ENCODE peak calls at places on chromosomes 3 and 15, in eight cellular contexts. One of them, this sample, is unnamed.

GRCh38 chr15:59501531-59502113 is 63.6 kb downstream of the FAM81A start:
- DNase-seq in body of pancreas: peak
- DNase-seq in HCT116: peak
- DNase-seq in heart left ventricle: no peak
- DNase-seq in esophagus squamous epithelium: no peak
- DNase-seq in tibial nerve: no peak
- DNase-seq in breast epithelium: no peak
- DNase-seq in IMR-90: peak
- DNase-seq in this sample: no peak

GRCh38 chr3:10223676-10224639 is 24.3 kb upstream of the TATDN2 start:
- DNase-seq in body of pancreas: no peak
- DNase-seq in HCT116: no peak
- DNase-seq in heart left ventricle: no peak
- DNase-seq in esophagus squamous epithelium: no peak
- DNase-seq in tibial nerve: no peak
- DNase-seq in breast epithelium: no peak
- DNase-seq in IMR-90: no peak
- DNase-seq in this sample: no peak

GRCh38 chr3:150286390-150287147 is 121.5 kb upstream of the TSC22D2 start:
- DNase-seq in body of pancreas: no peak
- DNase-seq in HCT116: peak
- DNase-seq in heart left ventricle: no peak
- DNase-seq in esophagus squamous epithelium: no peak
- DNase-seq in tibial nerve: no peak
- DNase-seq in breast epithelium: no peak
- DNase-seq in IMR-90: peak
- DNase-seq in this sample: peak

GRCh38 chr3:38475716-38476115 is 20.4 kb upstream of the EXOG start:
- DNase-seq in body of pancreas: no peak
- DNase-seq in HCT116: no peak
- DNase-seq in heart left ventricle: no peak
- DNase-seq in esophagus squamous epithelium: no peak
- DNase-seq in tibial nerve: no peak
- DNase-seq in breast epithelium: no peak
- DNase-seq in IMR-90: no peak
- DNase-seq in this sample: no peak

GRCh38 chr3:66253790-66254620 is 33.2 kb downstream of the SLC25A26 start:
- DNase-seq in body of pancreas: no peak
- DNase-seq in HCT116: peak
- DNase-seq in heart left ventricle: no peak
- DNase-seq in esophagus squamous epithelium: no peak
- DNase-seq in tibial nerve: no peak
- DNase-seq in breast epithelium: no peak
- DNase-seq in IMR-90: peak
- DNase-seq in this sample: no peak

GRCh38 chr3:167203062-167203461 is 177.0 kb downstream of the ZBBX start:
- DNase-seq in body of pancreas: no peak
- DNase-seq in HCT116: no peak
- DNase-seq in heart left ventricle: no peak
- DNase-seq in esophagus squamous epithelium: no peak
- DNase-seq in tibial nerve: no peak
- DNase-seq in breast epithelium: no peak
- DNase-seq in IMR-90: no peak
- DNase-seq in this sample: no peak

GRCh38 chr15:31469801-31470545 is 143.3 kb downstream of the KLF13 start:
- DNase-seq in body of pancreas: no peak
- DNase-seq in HCT116: no peak
- DNase-seq in heart left ventricle: no peak
- DNase-seq in esophagus squamous epithelium: no peak
- DNase-seq in tibial nerve: no peak
- DNase-seq in breast epithelium: no peak
- DNase-seq in IMR-90: no peak
- DNase-seq in this sample: no peak

GRCh38 chr3:168414149-168414548 is 318.4 kb upstream of the GOLIM4 start:
- DNase-seq in body of pancreas: no peak
- DNase-seq in HCT116: no peak
- DNase-seq in heart left ventricle: no peak
- DNase-seq in esophagus squamous epithelium: no peak
- DNase-seq in tibial nerve: no peak
- DNase-seq in breast epithelium: no peak
- DNase-seq in IMR-90: no peak
- DNase-seq in this sample: no peak

GRCh38 chr3:48949376-48949717 is 30.7 kb downstream of the ARIH2 start:
- DNase-seq in body of pancreas: no peak
- DNase-seq in HCT116: no peak
- DNase-seq in heart left ventricle: no peak
- DNase-seq in esophagus squamous epithelium: no peak
- DNase-seq in tibial nerve: no peak
- DNase-seq in breast epithelium: no peak
- DNase-seq in IMR-90: peak
- DNase-seq in this sample: no peak

GRCh38 chr3:105166893-105167292 is 199.8 kb upstream of the ALCAM start:
- DNase-seq in body of pancreas: no peak
- DNase-seq in HCT116: no peak
- DNase-seq in heart left ventricle: no peak
- DNase-seq in esophagus squamous epithelium: no peak
- DNase-seq in tibial nerve: no peak
- DNase-seq in breast epithelium: no peak
- DNase-seq in IMR-90: peak
- DNase-seq in this sample: no peak

GRCh38 chr3:13645791-13646637 is 97.1 kb downstream of the FBLN2 start:
- DNase-seq in body of pancreas: no peak
- DNase-seq in HCT116: no peak
- DNase-seq in heart left ventricle: no peak
- DNase-seq in esophagus squamous epithelium: no peak
- DNase-seq in tibial nerve: no peak
- DNase-seq in breast epithelium: no peak
- DNase-seq in IMR-90: no peak
- DNase-seq in this sample: no peak

GRCh38 chr3:171810278-171811058 is at the start of gene PLD1:
- DNase-seq in body of pancreas: peak
- DNase-seq in HCT116: peak
- DNase-seq in heart left ventricle: peak
- DNase-seq in esophagus squamous epithelium: no peak
- DNase-seq in tibial nerve: peak
- DNase-seq in breast epithelium: peak
- DNase-seq in IMR-90: peak
- DNase-seq in this sample: peak

GRCh38 chr3:69197922-69198540 is 75.6 kb upstream of the LMOD3 start:
- DNase-seq in body of pancreas: no peak
- DNase-seq in HCT116: no peak
- DNase-seq in heart left ventricle: no peak
- DNase-seq in esophagus squamous epithelium: no peak
- DNase-seq in tibial nerve: no peak
- DNase-seq in breast epithelium: no peak
- DNase-seq in IMR-90: no peak
- DNase-seq in this sample: no peak

GRCh38 chr15:27418729-27419128 is 447.7 kb downstream of the GABRG3 start:
- DNase-seq in body of pancreas: no peak
- DNase-seq in HCT116: no peak
- DNase-seq in heart left ventricle: no peak
- DNase-seq in esophagus squamous epithelium: no peak
- DNase-seq in tibial nerve: no peak
- DNase-seq in breast epithelium: no peak
- DNase-seq in IMR-90: no peak
- DNase-seq in this sample: no peak

GRCh38 chr3:52218953-52219650 is 6.3 kb downstream of the TLR9 start:
- DNase-seq in body of pancreas: no peak
- DNase-seq in HCT116: no peak
- DNase-seq in heart left ventricle: no peak
- DNase-seq in esophagus squamous epithelium: no peak
- DNase-seq in tibial nerve: no peak
- DNase-seq in breast epithelium: peak
- DNase-seq in IMR-90: no peak
- DNase-seq in this sample: peak

GRCh38 chr3:193783166-193783896 is 190.3 kb downstream of the OPA1 start:
- DNase-seq in body of pancreas: no peak
- DNase-seq in HCT116: no peak
- DNase-seq in heart left ventricle: no peak
- DNase-seq in esophagus squamous epithelium: no peak
- DNase-seq in tibial nerve: no peak
- DNase-seq in breast epithelium: no peak
- DNase-seq in IMR-90: no peak
- DNase-seq in this sample: no peak

GRCh38 chr3:158313344-158313927 is 203.5 kb downstream of the RSRC1 start:
- DNase-seq in body of pancreas: no peak
- DNase-seq in HCT116: peak
- DNase-seq in heart left ventricle: no peak
- DNase-seq in esophagus squamous epithelium: no peak
- DNase-seq in tibial nerve: no peak
- DNase-seq in breast epithelium: no peak
- DNase-seq in IMR-90: peak
- DNase-seq in this sample: no peak

GRCh38 chr3:181694805-181695660 is 16.7 kb upstream of the SOX2 start:
- DNase-seq in body of pancreas: peak
- DNase-seq in HCT116: no peak
- DNase-seq in heart left ventricle: peak
- DNase-seq in esophagus squamous epithelium: no peak
- DNase-seq in tibial nerve: peak
- DNase-seq in breast epithelium: no peak
- DNase-seq in IMR-90: no peak
- DNase-seq in this sample: no peak

GRCh38 chr3:170064108-170064507 is 26.3 kb downstream of the GPR160 start:
- DNase-seq in body of pancreas: no peak
- DNase-seq in HCT116: no peak
- DNase-seq in heart left ventricle: no peak
- DNase-seq in esophagus squamous epithelium: no peak
- DNase-seq in tibial nerve: no peak
- DNase-seq in breast epithelium: no peak
- DNase-seq in IMR-90: no peak
- DNase-seq in this sample: no peak

GRCh38 chr3:49022751-49023171 is 840 bp downstream of the NDUFAF3 start:
- DNase-seq in body of pancreas: no peak
- DNase-seq in HCT116: no peak
- DNase-seq in heart left ventricle: no peak
- DNase-seq in esophagus squamous epithelium: no peak
- DNase-seq in tibial nerve: no peak
- DNase-seq in breast epithelium: no peak
- DNase-seq in IMR-90: no peak
- DNase-seq in this sample: no peak

GRCh38 chr3:179646177-179646576 is 6.7 kb upstream of the USP13 start:
- DNase-seq in body of pancreas: no peak
- DNase-seq in HCT116: no peak
- DNase-seq in heart left ventricle: no peak
- DNase-seq in esophagus squamous epithelium: no peak
- DNase-seq in tibial nerve: no peak
- DNase-seq in breast epithelium: no peak
- DNase-seq in IMR-90: no peak
- DNase-seq in this sample: no peak

GRCh38 chr3:75171632-75172230 is 492.4 kb upstream of the FRG2C start:
- DNase-seq in body of pancreas: no peak
- DNase-seq in HCT116: no peak
- DNase-seq in heart left ventricle: no peak
- DNase-seq in esophagus squamous epithelium: no peak
- DNase-seq in tibial nerve: no peak
- DNase-seq in breast epithelium: no peak
- DNase-seq in IMR-90: peak
- DNase-seq in this sample: no peak
- TF ChIP-seq CTCF in body of pancreas: peak
- TF ChIP-seq CTCF in HCT116: no peak
- TF ChIP-seq CTCF in heart left ventricle: peak
- TF ChIP-seq CTCF in esophagus squamous epithelium: no peak
- TF ChIP-seq CTCF in tibial nerve: no peak
- TF ChIP-seq CTCF in breast epithelium: no peak
- TF ChIP-seq CTCF in IMR-90: peak
- TF ChIP-seq CTCF in this sample: no peak

GRCh38 chr3:160150066-160150465 is 75.2 kb upstream of the C3orf80 start:
- DNase-seq in body of pancreas: no peak
- DNase-seq in HCT116: no peak
- DNase-seq in heart left ventricle: no peak
- DNase-seq in esophagus squamous epithelium: no peak
- DNase-seq in tibial nerve: no peak
- DNase-seq in breast epithelium: no peak
- DNase-seq in IMR-90: no peak
- DNase-seq in this sample: no peak
- H3K27ac ChIP-seq in body of pancreas: no peak
- H3K27ac ChIP-seq in HCT116: no peak
- H3K27ac ChIP-seq in heart left ventricle: peak
- H3K27ac ChIP-seq in esophagus squamous epithelium: no peak
- H3K27ac ChIP-seq in tibial nerve: no peak
- H3K27ac ChIP-seq in breast epithelium: no peak
- H3K27ac ChIP-seq in IMR-90: no peak
- H3K27ac ChIP-seq in this sample: no peak

DNA sequence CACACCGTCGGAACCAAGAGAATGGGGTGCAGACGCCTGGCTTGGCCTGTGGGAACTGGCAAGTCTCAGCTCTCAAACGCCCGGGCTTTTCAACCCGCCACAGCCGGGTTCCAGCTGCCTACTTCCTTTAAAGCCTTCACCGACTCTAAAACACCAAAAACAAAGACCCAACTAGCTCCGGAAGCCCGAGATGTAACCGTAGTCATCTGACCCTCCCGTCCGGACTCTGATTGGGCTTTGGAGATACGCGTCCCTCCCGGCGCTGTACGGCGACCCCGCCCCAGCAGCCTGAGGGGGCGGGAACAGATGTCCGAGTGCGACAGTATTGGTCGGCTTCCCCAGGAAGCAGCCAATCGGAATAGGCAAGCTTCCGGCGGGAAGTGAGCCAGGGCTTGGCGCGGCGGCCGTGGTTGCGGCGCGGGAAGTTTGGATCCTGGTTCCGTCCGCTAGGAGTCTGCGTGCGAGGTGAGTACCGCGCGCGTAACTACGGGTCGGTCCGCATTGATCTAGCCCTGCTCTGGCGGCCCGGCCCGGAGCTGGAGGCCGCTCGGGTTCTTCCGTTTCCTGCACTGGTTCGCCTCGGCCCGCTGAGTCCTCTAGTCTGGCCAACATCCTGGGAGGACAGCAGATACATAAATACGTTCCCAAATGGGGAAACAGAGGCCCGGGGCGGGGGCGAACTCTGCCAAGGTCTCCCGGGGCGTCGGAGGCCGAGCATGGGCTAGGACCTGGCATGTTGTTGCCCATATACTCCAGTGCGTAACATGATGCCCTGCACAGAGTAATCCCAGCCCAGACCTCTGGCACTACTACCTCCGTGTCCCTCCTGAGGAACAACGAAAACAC is at the start of gene BLM:
- DNase-seq in body of pancreas: peak
- DNase-seq in HCT116: peak
- DNase-seq in heart left ventricle: peak
- DNase-seq in esophagus squamous epithelium: peak
- DNase-seq in tibial nerve: peak
- DNase-seq in breast epithelium: peak
- DNase-seq in IMR-90: peak
- DNase-seq in this sample: peak
- TF ChIP-seq POLR2A in body of pancreas: no peak
- TF ChIP-seq POLR2A in HCT116: peak
- TF ChIP-seq POLR2A in heart left ventricle: no peak
- TF ChIP-seq POLR2A in esophagus squamous epithelium: peak
- TF ChIP-seq POLR2A in tibial nerve: peak
- TF ChIP-seq POLR2A in breast epithelium: peak
- TF ChIP-seq POLR2A in IMR-90: peak
- TF ChIP-seq POLR2A in this sample: peak

DNA sequence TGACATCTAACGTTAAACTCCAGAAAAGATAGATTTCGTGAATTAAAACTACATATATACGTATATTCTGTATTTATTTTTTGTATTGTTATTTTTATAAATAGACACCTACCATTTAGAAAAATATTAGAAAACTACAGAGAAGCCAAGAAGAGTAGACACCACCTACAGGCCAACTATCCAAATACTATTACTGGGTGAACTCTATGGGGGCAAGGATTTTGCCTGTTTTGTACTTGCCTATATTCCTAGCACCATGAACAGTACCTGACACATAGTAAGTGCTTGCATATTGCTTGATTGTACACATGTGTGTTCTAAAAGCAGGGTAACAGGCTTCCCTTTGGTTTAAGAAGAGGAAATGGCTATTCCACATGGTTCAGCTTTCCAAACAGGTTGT is 24.4 kb upstream of the CLEC3B start:
- DNase-seq in body of pancreas: no peak
- DNase-seq in HCT116: no peak
- DNase-seq in heart left ventricle: no peak
- DNase-seq in esophagus squamous epithelium: no peak
- DNase-seq in tibial nerve: no peak
- DNase-seq in breast epithelium: no peak
- DNase-seq in IMR-90: no peak
- DNase-seq in this sample: no peak
- TF ChIP-seq CTCF in body of pancreas: no peak
- TF ChIP-seq CTCF in HCT116: no peak
- TF ChIP-seq CTCF in heart left ventricle: no peak
- TF ChIP-seq CTCF in esophagus squamous epithelium: no peak
- TF ChIP-seq CTCF in tibial nerve: no peak
- TF ChIP-seq CTCF in breast epithelium: no peak
- TF ChIP-seq CTCF in IMR-90: no peak
- TF ChIP-seq CTCF in this sample: no peak

This sample was measured in prostate gland.